ENCODE peak calls at places on chromosomes 1 and 21, in six cellular contexts. One of them, this sample, is unnamed.

GRCh38 chr1:207025144-207025880 is 7.2 kb downstream of the C1orf116 start:
- DNase-seq in GM12878: no peak
- DNase-seq in HepG2: peak
- DNase-seq in H1: no peak
- DNase-seq in GM12891: no peak
- DNase-seq in K562: no peak
- DNase-seq in this sample: no peak

GRCh38 chr1:35324486-35324885 is 56.0 kb downstream of the ZMYM4 start:
- DNase-seq in GM12878: no peak
- DNase-seq in HepG2: no peak
- DNase-seq in H1: no peak
- DNase-seq in GM12891: no peak
- DNase-seq in K562: no peak
- DNase-seq in this sample: no peak

GRCh38 chr1:89808429-89809117 is 12.3 kb upstream of the LRRC8D start:
- DNase-seq in GM12878: no peak
- DNase-seq in HepG2: peak
- DNase-seq in H1: no peak
- DNase-seq in GM12891: no peak
- DNase-seq in K562: no peak
- DNase-seq in this sample: no peak

GRCh38 chr1:160022330-160023310 is 9.2 kb downstream of the PIGM start:
- DNase-seq in GM12878: no peak
- DNase-seq in HepG2: no peak
- DNase-seq in H1: no peak
- DNase-seq in GM12891: no peak
- DNase-seq in K562: no peak
- DNase-seq in this sample: no peak

GRCh38 chr1:4984841-4985240 is 330.4 kb downstream of the AJAP1 start:
- DNase-seq in GM12878: no peak
- DNase-seq in HepG2: no peak
- DNase-seq in H1: no peak
- DNase-seq in GM12891: no peak
- DNase-seq in K562: no peak
- DNase-seq in this sample: no peak

GRCh38 chr1:205599667-205600042 is 32.2 kb downstream of the ELK4 start:
- DNase-seq in GM12878: no peak
- DNase-seq in HepG2: no peak
- DNase-seq in H1: no peak
- DNase-seq in GM12891: no peak
- DNase-seq in K562: no peak
- DNase-seq in this sample: no peak

GRCh38 chr1:116731439-116731838 is 22.8 kb upstream of the CD2 start:
- DNase-seq in GM12878: no peak
- DNase-seq in HepG2: no peak
- DNase-seq in H1: no peak
- DNase-seq in GM12891: no peak
- DNase-seq in K562: peak
- DNase-seq in this sample: no peak

GRCh38 chr1:52955129-52955970 is 28.3 kb downstream of the SCP2 start:
- DNase-seq in GM12878: no peak
- DNase-seq in HepG2: peak
- DNase-seq in H1: no peak
- DNase-seq in GM12891: no peak
- DNase-seq in K562: peak
- DNase-seq in this sample: no peak

GRCh38 chr1:22971161-22972062 is 1.3 kb downstream of the LACTBL1 start:
- DNase-seq in GM12878: no peak
- DNase-seq in HepG2: no peak
- DNase-seq in H1: no peak
- DNase-seq in GM12891: no peak
- DNase-seq in K562: no peak
- DNase-seq in this sample: no peak

GRCh38 chr1:116525440-116525839 is 45.4 kb downstream of the CD58 start:
- DNase-seq in GM12878: no peak
- DNase-seq in HepG2: no peak
- DNase-seq in H1: no peak
- DNase-seq in GM12891: no peak
- DNase-seq in K562: no peak
- DNase-seq in this sample: no peak

GRCh38 chr1:74733616-74734484 is 898 bp downstream of the TYW3 start:
- DNase-seq in GM12878: no peak
- DNase-seq in HepG2: peak
- DNase-seq in H1: no peak
- DNase-seq in GM12891: peak
- DNase-seq in K562: peak
- DNase-seq in this sample: no peak

GRCh38 chr1:53475661-53476060 is 16.5 kb downstream of the DMRTB1 start:
- DNase-seq in GM12878: no peak
- DNase-seq in HepG2: no peak
- DNase-seq in H1: no peak
- DNase-seq in GM12891: no peak
- DNase-seq in K562: no peak
- DNase-seq in this sample: no peak

GRCh38 chr1:156262461-156263287 is 14.8 kb upstream of the PAQR6 start:
- DNase-seq in GM12878: no peak
- DNase-seq in HepG2: no peak
- DNase-seq in H1: no peak
- DNase-seq in GM12891: no peak
- DNase-seq in K562: no peak
- DNase-seq in this sample: no peak

GRCh38 chr1:41758490-41758889 is 160.2 kb downstream of the HIVEP3 start:
- DNase-seq in GM12878: no peak
- DNase-seq in HepG2: no peak
- DNase-seq in H1: no peak
- DNase-seq in GM12891: no peak
- DNase-seq in K562: no peak
- DNase-seq in this sample: no peak

GRCh38 chr1:12173631-12174121 is 6.9 kb downstream of the TNFRSF1B start:
- DNase-seq in GM12878: no peak
- DNase-seq in HepG2: no peak
- DNase-seq in H1: no peak
- DNase-seq in GM12891: no peak
- DNase-seq in K562: peak
- DNase-seq in this sample: no peak

GRCh38 chr1:7387053-7387861 is 383.8 kb upstream of the VAMP3 start:
- DNase-seq in GM12878: no peak
- DNase-seq in HepG2: no peak
- DNase-seq in H1: no peak
- DNase-seq in GM12891: no peak
- DNase-seq in K562: no peak
- DNase-seq in this sample: no peak

GRCh38 chr1:171655215-171656116 is 3.0 kb upstream of the MYOC start:
- DNase-seq in GM12878: no peak
- DNase-seq in HepG2: peak
- DNase-seq in H1: peak
- DNase-seq in GM12891: peak
- DNase-seq in K562: peak
- DNase-seq in this sample: peak

GRCh38 chr1:56798053-56798471 is 21.1 kb downstream of the FYB2 start:
- DNase-seq in GM12878: no peak
- DNase-seq in HepG2: no peak
- DNase-seq in H1: no peak
- DNase-seq in GM12891: no peak
- DNase-seq in K562: no peak
- DNase-seq in this sample: no peak

GRCh38 chr1:170095976-170096725 is 21.7 kb upstream of the KIFAP3 start:
- DNase-seq in GM12878: no peak
- DNase-seq in HepG2: no peak
- DNase-seq in H1: no peak
- DNase-seq in GM12891: no peak
- DNase-seq in K562: no peak
- DNase-seq in this sample: no peak

GRCh38 chr21:43600642-43601397 is 58.5 kb downstream of the HSF2BP start:
- DNase-seq in GM12878: no peak
- DNase-seq in HepG2: no peak
- DNase-seq in H1: no peak
- DNase-seq in GM12891: no peak
- DNase-seq in K562: no peak
- DNase-seq in this sample: no peak

GRCh38 chr1:230787471-230787870 is 40.3 kb downstream of the CAPN9 start:
- DNase-seq in GM12878: no peak
- DNase-seq in HepG2: no peak
- DNase-seq in H1: no peak
- DNase-seq in GM12891: no peak
- DNase-seq in K562: no peak
- DNase-seq in this sample: no peak

GRCh38 chr1:38142606-38143005 is 96.0 kb upstream of the POU3F1 start:
- DNase-seq in GM12878: no peak
- DNase-seq in HepG2: no peak
- DNase-seq in H1: no peak
- DNase-seq in GM12891: no peak
- DNase-seq in K562: no peak
- DNase-seq in this sample: no peak

GRCh38 chr21:45644041-45644906 is 749 bp downstream of the PCBP3 start:
- DNase-seq in GM12878: no peak
- DNase-seq in HepG2: no peak
- DNase-seq in H1: no peak
- DNase-seq in GM12891: no peak
- DNase-seq in K562: no peak
- DNase-seq in this sample: no peak

GRCh38 chr1:238606896-238607295 is 716.2 kb upstream of the ZP4 start:
- DNase-seq in GM12878: no peak
- DNase-seq in HepG2: no peak
- DNase-seq in H1: no peak
- DNase-seq in GM12891: no peak
- DNase-seq in K562: no peak
- DNase-seq in this sample: no peak

GRCh38 chr1:207972350-207972749 is 61.4 kb upstream of the CD34 start:
- DNase-seq in GM12878: no peak
- DNase-seq in HepG2: no peak
- DNase-seq in H1: no peak
- DNase-seq in GM12891: no peak
- DNase-seq in K562: no peak
- DNase-seq in this sample: no peak

GRCh38 chr1:146034976-146035469 is 13.5 kb upstream of the HJV start:
- DNase-seq in GM12878: no peak
- DNase-seq in HepG2: peak
- DNase-seq in H1: no peak
- DNase-seq in GM12891: no peak
- DNase-seq in K562: no peak
- DNase-seq in this sample: no peak

GRCh38 chr1:143720087-143721023 is 251.4 kb downstream of the FAM72C start:
- DNase-seq in GM12878: no peak
- DNase-seq in HepG2: no peak
- DNase-seq in H1: no peak
- DNase-seq in GM12891: no peak
- DNase-seq in K562: peak
- DNase-seq in this sample: no peak

GRCh38 chr1:241647658-241648057 is 4.4 kb upstream of the WDR64 start:
- DNase-seq in GM12878: no peak
- DNase-seq in HepG2: no peak
- DNase-seq in H1: no peak
- DNase-seq in GM12891: no peak
- DNase-seq in K562: no peak
- DNase-seq in this sample: no peak
- TF ChIP-seq POLR2A in GM12878: no peak
- TF ChIP-seq POLR2A in HepG2: no peak
- TF ChIP-seq POLR2A in H1: no peak
- TF ChIP-seq POLR2A in GM12891: no peak
- TF ChIP-seq POLR2A in K562: no peak
- TF ChIP-seq POLR2A in this sample: no peak

GRCh38 chr1:217892750-217893149 is 261.6 kb downstream of the SPATA17 start:
- DNase-seq in GM12878: no peak
- DNase-seq in HepG2: no peak
- DNase-seq in H1: no peak
- DNase-seq in GM12891: no peak
- DNase-seq in K562: no peak
- DNase-seq in this sample: no peak
- TF ChIP-seq TAF1 in GM12878: no peak
- TF ChIP-seq TAF1 in HepG2: no peak
- TF ChIP-seq TAF1 in H1: no peak
- TF ChIP-seq TAF1 in GM12891: no peak
- TF ChIP-seq TAF1 in K562: no peak
- TF ChIP-seq TAF1 in this sample: no peak

GRCh38 chr1:6224733-6225132 is 11.0 kb downstream of the ICMT start:
- DNase-seq in GM12878: no peak
- DNase-seq in HepG2: no peak
- DNase-seq in H1: no peak
- DNase-seq in GM12891: no peak
- DNase-seq in K562: no peak
- DNase-seq in this sample: no peak

GRCh38 chr1:6221210-6221784 is 14.5 kb downstream of the ICMT start:
- DNase-seq in GM12878: no peak
- DNase-seq in HepG2: no peak
- DNase-seq in H1: no peak
- DNase-seq in GM12891: no peak
- DNase-seq in K562: no peak
- DNase-seq in this sample: no peak

GRCh38 chr1:6223617-6224016 is 12.1 kb downstream of the ICMT start:
- DNase-seq in GM12878: no peak
- DNase-seq in HepG2: no peak
- DNase-seq in H1: no peak
- DNase-seq in GM12891: no peak
- DNase-seq in K562: no peak
- DNase-seq in this sample: no peak

GRCh38 chr1:6220236-6220635 is 14.3 kb downstream of the RNF207 start:
- DNase-seq in GM12878: no peak
- DNase-seq in HepG2: no peak
- DNase-seq in H1: no peak
- DNase-seq in GM12891: no peak
- DNase-seq in K562: no peak
- DNase-seq in this sample: no peak

GRCh38 chr1:6222644-6223043 is 13.1 kb downstream of the ICMT start:
- DNase-seq in GM12878: no peak
- DNase-seq in HepG2: no peak
- DNase-seq in H1: no peak
- DNase-seq in GM12891: no peak
- DNase-seq in K562: no peak
- DNase-seq in this sample: no peak
- TF ChIP-seq POLR2AphosphoS5 in GM12878: no peak
- TF ChIP-seq POLR2AphosphoS5 in HepG2: no peak
- TF ChIP-seq POLR2AphosphoS5 in H1: no peak
- TF ChIP-seq POLR2AphosphoS5 in GM12891: no peak
- TF ChIP-seq POLR2AphosphoS5 in K562: no peak
- TF ChIP-seq POLR2AphosphoS5 in this sample: no peak

GRCh38 chr1:192475970-192476369 is 99.6 kb upstream of the RGS1 start:
- DNase-seq in GM12878: no peak
- DNase-seq in HepG2: no peak
- DNase-seq in H1: no peak
- DNase-seq in GM12891: no peak
- DNase-seq in K562: no peak
- DNase-seq in this sample: no peak

GRCh38 chr1:192475329-192475728 is 100.2 kb upstream of the RGS1 start:
- DNase-seq in GM12878: no peak
- DNase-seq in HepG2: no peak
- DNase-seq in H1: no peak
- DNase-seq in GM12891: no peak
- DNase-seq in K562: no peak
- DNase-seq in this sample: no peak

GRCh38 chr1:192476802-192477298 is 98.7 kb upstream of the RGS1 start:
- DNase-seq in GM12878: peak
- DNase-seq in HepG2: no peak
- DNase-seq in H1: no peak
- DNase-seq in GM12891: no peak
- DNase-seq in K562: no peak
- DNase-seq in this sample: no peak

GRCh38 chr1:192474080-192474683 is 101.4 kb upstream of the RGS1 start:
- DNase-seq in GM12878: no peak
- DNase-seq in HepG2: peak
- DNase-seq in H1: no peak
- DNase-seq in GM12891: no peak
- DNase-seq in K562: peak
- DNase-seq in this sample: no peak

GRCh38 chr1:192477630-192478029 is 97.9 kb upstream of the RGS1 start:
- DNase-seq in GM12878: peak
- DNase-seq in HepG2: peak
- DNase-seq in H1: no peak
- DNase-seq in GM12891: no peak
- DNase-seq in K562: no peak
- DNase-seq in this sample: no peak
- TF ChIP-seq POLR2A in GM12878: no peak
- TF ChIP-seq POLR2A in HepG2: no peak
- TF ChIP-seq POLR2A in H1: no peak
- TF ChIP-seq POLR2A in GM12891: no peak
- TF ChIP-seq POLR2A in K562: no peak
- TF ChIP-seq POLR2A in this sample: no peak